ENCODE peak calls at places on chromosomes 12 and 14, in seven cellular contexts. I, R, D, N, S, T and V are unnamed samples.

GRCh38 chr14:90577661-90578282 is 180.9 kb downstream of the CALM1 start:
- DNase-seq in I (no peak), R (no peak), D (no peak), N (no peak), S (no peak), T (no peak), V (no peak)

GRCh38 chr12:15855646-15856045 is 26.5 kb upstream of the STRAP start:
- DNase-seq in I (peak), R (no peak), D (no peak), N (no peak), S (peak), T (no peak), V (no peak)

GRCh38 chr12:41058266-41058665 is 129.9 kb upstream of the PDZRN4 start:
- DNase-seq in I (no peak), R (no peak), D (no peak), N (no peak), S (no peak), T (no peak), V (no peak)

GRCh38 chr12:87922721-87923120 is 106.5 kb downstream of the C12orf50 start:
- DNase-seq in I (no peak), R (no peak), D (no peak), N (no peak), S (no peak), T (no peak), V (no peak)

GRCh38 chr12:123497065-123497464 is 36.5 kb downstream of the RILPL1 start:
- DNase-seq in I (no peak), R (no peak), D (no peak), N (no peak), S (no peak), T (no peak), V (no peak)

GRCh38 chr12:18998343-18999270 is 130.9 kb upstream of the PLEKHA5 start:
- DNase-seq in I (peak), R (no peak), D (no peak), N (no peak), S (peak), T (no peak), V (no peak)

GRCh38 chr14:37721976-37722659 is 126.7 kb downstream of the TTC6 start:
- DNase-seq in I (no peak), R (no peak), D (no peak), N (no peak), S (no peak), T (no peak), V (no peak)

GRCh38 chr14:84108746-84109457 is 1421.0 kb upstream of the FLRT2 start:
- DNase-seq in I (no peak), R (no peak), D (no peak), N (no peak), S (no peak), T (no peak), V (no peak)

GRCh38 chr14:56810341-56810740 is at the start of gene OTX2:
- DNase-seq in I (no peak), R (peak), D (no peak), N (no peak), S (no peak), T (peak), V (no peak)

GRCh38 chr14:47278233-47278842 is 397.1 kb downstream of the MDGA2 start:
- DNase-seq in I (peak), R (peak), D (no peak), N (peak), S (no peak), T (peak), V (peak)

GRCh38 chr12:31582155-31582554 is 8.8 kb downstream of the DENND5B start:
- DNase-seq in I (peak), R (no peak), D (no peak), N (no peak), S (peak), T (no peak), V (no peak)